ENCODE peak calls at places on chromosomes 7 and 10, in six cellular contexts. One of them, this sample, is unnamed.

GRCh38 chr7:29989257-29989995 is at the start of gene SCRN1:
- DNase-seq in progenitor cell of endocrine pancreas: peak
- DNase-seq in SK-N-SH: peak
- DNase-seq in foreskin fibroblast: no peak
- DNase-seq in left ventricle myocardium inferior: peak
- DNase-seq in ovary: peak
- DNase-seq in this sample: peak

GRCh38 chr7:129918922-129919321 is 33.8 kb downstream of the UBE2H start:
- DNase-seq in foreskin fibroblast: no peak
- DNase-seq in ovary: no peak
- DNase-seq in SK-N-SH: no peak
- DNase-seq in left ventricle myocardium inferior: no peak
- DNase-seq in progenitor cell of endocrine pancreas: no peak
- DNase-seq in this sample: no peak

GRCh38 chr10:73857446-73857845 is 16.9 kb downstream of the CAMK2G start:
- DNase-seq in progenitor cell of endocrine pancreas: no peak
- DNase-seq in SK-N-SH: no peak
- DNase-seq in foreskin fibroblast: no peak
- DNase-seq in left ventricle myocardium inferior: no peak
- DNase-seq in ovary: no peak
- DNase-seq in this sample: no peak

GRCh38 chr7:114418117-114418516 is 3.5 kb downstream of the FOXP2 start:
- DNase-seq in left ventricle myocardium inferior: no peak
- DNase-seq in ovary: no peak
- DNase-seq in progenitor cell of endocrine pancreas: no peak
- DNase-seq in foreskin fibroblast: no peak
- DNase-seq in SK-N-SH: no peak
- DNase-seq in this sample: no peak

GRCh38 chr7:31782411-31782991 is 95.5 kb downstream of the PPP1R17 start:
- DNase-seq in left ventricle myocardium inferior: no peak
- DNase-seq in progenitor cell of endocrine pancreas: no peak
- DNase-seq in ovary: no peak
- DNase-seq in foreskin fibroblast: peak
- DNase-seq in SK-N-SH: peak
- DNase-seq in this sample: no peak

GRCh38 chr10:33880291-33880690 is 545.8 kb upstream of the NRP1 start:
- DNase-seq in progenitor cell of endocrine pancreas: no peak
- DNase-seq in SK-N-SH: no peak
- DNase-seq in ovary: no peak
- DNase-seq in left ventricle myocardium inferior: no peak
- DNase-seq in foreskin fibroblast: no peak
- DNase-seq in this sample: no peak

GRCh38 chr10:22321156-22321711 is 335 bp downstream of the BMI1 start:
- DNase-seq in left ventricle myocardium inferior: peak
- DNase-seq in foreskin fibroblast: peak
- DNase-seq in progenitor cell of endocrine pancreas: peak
- DNase-seq in SK-N-SH: peak
- DNase-seq in ovary: peak
- DNase-seq in this sample: peak

GRCh38 chr10:113415246-113415645 is 137.6 kb upstream of the HABP2 start:
- DNase-seq in progenitor cell of endocrine pancreas: no peak
- DNase-seq in SK-N-SH: no peak
- DNase-seq in ovary: no peak
- DNase-seq in foreskin fibroblast: peak
- DNase-seq in left ventricle myocardium inferior: no peak
- DNase-seq in this sample: no peak

GRCh38 chr7:141674201-141674671 is 27.7 kb downstream of the DENND11 start:
- DNase-seq in SK-N-SH: no peak
- DNase-seq in foreskin fibroblast: no peak
- DNase-seq in progenitor cell of endocrine pancreas: no peak
- DNase-seq in left ventricle myocardium inferior: no peak
- DNase-seq in ovary: no peak
- DNase-seq in this sample: no peak

GRCh38 chr7:155763721-155764431 is 48.4 kb downstream of the SHH start:
- DNase-seq in foreskin fibroblast: peak
- DNase-seq in ovary: no peak
- DNase-seq in progenitor cell of endocrine pancreas: no peak
- DNase-seq in left ventricle myocardium inferior: no peak
- DNase-seq in SK-N-SH: no peak
- DNase-seq in this sample: peak

GRCh38 chr7:135761751-135762488 is 13.3 kb upstream of the FAM180A start:
- DNase-seq in left ventricle myocardium inferior: no peak
- DNase-seq in SK-N-SH: no peak
- DNase-seq in foreskin fibroblast: peak
- DNase-seq in progenitor cell of endocrine pancreas: no peak
- DNase-seq in ovary: no peak
- DNase-seq in this sample: no peak

GRCh38 chr7:91468231-91468630 is 204.0 kb downstream of the FZD1 start:
- DNase-seq in ovary: no peak
- DNase-seq in progenitor cell of endocrine pancreas: no peak
- DNase-seq in left ventricle myocardium inferior: no peak
- DNase-seq in foreskin fibroblast: no peak
- DNase-seq in SK-N-SH: no peak
- DNase-seq in this sample: no peak

GRCh38 chr7:1290262-1291039 is 57.8 kb downstream of the UNCX start:
- DNase-seq in progenitor cell of endocrine pancreas: no peak
- DNase-seq in left ventricle myocardium inferior: no peak
- DNase-seq in ovary: peak
- DNase-seq in SK-N-SH: no peak
- DNase-seq in foreskin fibroblast: peak
- DNase-seq in this sample: no peak

GRCh38 chr10:132685921-132686680 is 99.8 kb downstream of the NKX6-2 start:
- DNase-seq in progenitor cell of endocrine pancreas: peak
- DNase-seq in foreskin fibroblast: no peak
- DNase-seq in SK-N-SH: no peak
- DNase-seq in left ventricle myocardium inferior: peak
- DNase-seq in ovary: peak
- DNase-seq in this sample: peak

GRCh38 chr7:28272461-28272877 is 91.9 kb upstream of the JAZF1 start:
- DNase-seq in foreskin fibroblast: peak
- DNase-seq in left ventricle myocardium inferior: peak
- DNase-seq in progenitor cell of endocrine pancreas: no peak
- DNase-seq in ovary: peak
- DNase-seq in SK-N-SH: peak
- DNase-seq in this sample: peak

GRCh38 chr7:80313067-80313626 is 178.5 kb downstream of the GNAI1 start:
- DNase-seq in SK-N-SH: no peak
- DNase-seq in progenitor cell of endocrine pancreas: no peak
- DNase-seq in ovary: no peak
- DNase-seq in foreskin fibroblast: no peak
- DNase-seq in left ventricle myocardium inferior: no peak
- DNase-seq in this sample: no peak

GRCh38 chr7:36190447-36191291 is 37.6 kb downstream of the EEPD1 start:
- DNase-seq in foreskin fibroblast: no peak
- DNase-seq in progenitor cell of endocrine pancreas: no peak
- DNase-seq in left ventricle myocardium inferior: peak
- DNase-seq in ovary: no peak
- DNase-seq in SK-N-SH: no peak
- DNase-seq in this sample: no peak

GRCh38 chr10:110285501-110285900 is 19.2 kb downstream of the SMNDC1 start:
- DNase-seq in ovary: no peak
- DNase-seq in foreskin fibroblast: no peak
- DNase-seq in left ventricle myocardium inferior: no peak
- DNase-seq in progenitor cell of endocrine pancreas: no peak
- DNase-seq in SK-N-SH: no peak
- DNase-seq in this sample: peak

GRCh38 chr10:16886032-16886431 is 68.8 kb upstream of the RSU1 start:
- DNase-seq in SK-N-SH: no peak
- DNase-seq in ovary: no peak
- DNase-seq in progenitor cell of endocrine pancreas: no peak
- DNase-seq in left ventricle myocardium inferior: no peak
- DNase-seq in foreskin fibroblast: no peak
- DNase-seq in this sample: no peak

GRCh38 chr7:147937428-147937827 is 653.1 kb upstream of the C7orf33 start:
- DNase-seq in left ventricle myocardium inferior: no peak
- DNase-seq in progenitor cell of endocrine pancreas: no peak
- DNase-seq in ovary: no peak
- DNase-seq in foreskin fibroblast: no peak
- DNase-seq in SK-N-SH: no peak
- DNase-seq in this sample: no peak

GRCh38 chr7:139959718-139960117 is 103.0 kb downstream of the PARP12 start:
- DNase-seq in SK-N-SH: no peak
- DNase-seq in foreskin fibroblast: no peak
- DNase-seq in left ventricle myocardium inferior: no peak
- DNase-seq in ovary: no peak
- DNase-seq in progenitor cell of endocrine pancreas: no peak
- DNase-seq in this sample: no peak

GRCh38 chr7:139965942-139966628 is 96.7 kb downstream of the PARP12 start:
- DNase-seq in progenitor cell of endocrine pancreas: no peak
- DNase-seq in left ventricle myocardium inferior: no peak
- DNase-seq in SK-N-SH: no peak
- DNase-seq in ovary: no peak
- DNase-seq in foreskin fibroblast: no peak
- DNase-seq in this sample: no peak

GRCh38 chr7:139955098-139955820 is 107.5 kb downstream of the PARP12 start:
- DNase-seq in foreskin fibroblast: no peak
- DNase-seq in progenitor cell of endocrine pancreas: no peak
- DNase-seq in ovary: no peak
- DNase-seq in left ventricle myocardium inferior: no peak
- DNase-seq in SK-N-SH: no peak
- DNase-seq in this sample: no peak

GRCh38 chr7:139958599-139959380 is 104.0 kb downstream of the PARP12 start:
- DNase-seq in foreskin fibroblast: no peak
- DNase-seq in left ventricle myocardium inferior: no peak
- DNase-seq in SK-N-SH: no peak
- DNase-seq in ovary: no peak
- DNase-seq in progenitor cell of endocrine pancreas: no peak
- DNase-seq in this sample: no peak

GRCh38 chr7:139960158-139960557 is 102.6 kb downstream of the PARP12 start:
- DNase-seq in foreskin fibroblast: no peak
- DNase-seq in ovary: no peak
- DNase-seq in left ventricle myocardium inferior: no peak
- DNase-seq in SK-N-SH: no peak
- DNase-seq in progenitor cell of endocrine pancreas: no peak
- DNase-seq in this sample: no peak
- TF ChIP-seq CTCF in foreskin fibroblast: no peak
- TF ChIP-seq CTCF in ovary: no peak
- TF ChIP-seq CTCF in left ventricle myocardium inferior: no peak
- TF ChIP-seq CTCF in SK-N-SH: no peak
- TF ChIP-seq CTCF in progenitor cell of endocrine pancreas: no peak
- TF ChIP-seq CTCF in this sample: no peak

GRCh38 chr7:90309872-90310271 is 11.2 kb downstream of the FAM237B start:
- DNase-seq in ovary: no peak
- DNase-seq in foreskin fibroblast: no peak
- DNase-seq in SK-N-SH: no peak
- DNase-seq in left ventricle myocardium inferior: no peak
- DNase-seq in progenitor cell of endocrine pancreas: no peak
- DNase-seq in this sample: no peak
- TF ChIP-seq CTCF in ovary: no peak
- TF ChIP-seq CTCF in foreskin fibroblast: no peak
- TF ChIP-seq CTCF in SK-N-SH: no peak
- TF ChIP-seq CTCF in left ventricle myocardium inferior: no peak
- TF ChIP-seq CTCF in progenitor cell of endocrine pancreas: no peak
- TF ChIP-seq CTCF in this sample: no peak

DNA sequence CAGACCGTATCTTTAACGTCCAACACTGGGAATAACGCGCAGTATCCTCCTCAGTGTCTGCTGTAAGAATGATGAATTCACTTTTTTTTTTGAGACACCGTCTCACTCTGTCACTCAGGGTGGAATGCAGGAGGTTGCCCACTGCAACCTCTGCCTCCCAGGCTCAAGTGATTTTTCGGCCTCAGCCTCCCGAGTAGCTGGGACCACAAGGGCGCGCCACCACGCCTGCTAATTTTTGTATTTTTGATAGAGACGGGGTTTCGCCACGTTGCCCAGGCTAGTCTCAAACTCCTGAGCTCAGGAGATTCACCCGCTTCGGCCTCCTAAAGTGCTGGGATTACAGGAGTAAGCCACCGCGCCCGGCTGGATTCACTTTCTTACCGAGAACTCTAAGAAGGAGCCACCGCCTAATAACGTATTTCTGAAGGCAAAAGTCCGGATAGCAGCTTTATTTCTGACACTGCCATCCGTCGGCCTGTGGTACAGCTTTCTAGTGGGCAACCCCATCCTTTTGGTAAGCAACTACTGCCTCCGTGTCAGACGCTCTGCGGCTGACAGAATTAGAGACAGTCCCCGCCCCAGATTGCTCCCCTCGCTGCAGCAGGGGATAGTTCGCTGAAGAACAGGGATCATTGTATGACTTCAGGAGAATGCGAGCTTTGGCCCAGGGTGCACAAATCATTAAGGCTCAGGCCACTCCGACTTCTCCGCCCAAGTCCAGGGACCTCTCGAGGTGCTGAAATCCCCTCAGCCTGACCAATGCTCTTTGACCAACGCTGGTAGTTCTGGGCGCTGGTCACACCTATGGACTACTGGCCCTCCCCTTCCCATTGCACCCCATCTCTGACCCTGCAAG is 649 bp downstream of the POLR3A start:
- DNase-seq in ovary: no peak
- DNase-seq in SK-N-SH: no peak
- DNase-seq in left ventricle myocardium inferior: no peak
- DNase-seq in foreskin fibroblast: no peak
- DNase-seq in progenitor cell of endocrine pancreas: no peak
- DNase-seq in this sample: peak
- TF ChIP-seq CTCF in ovary: no peak
- TF ChIP-seq CTCF in SK-N-SH: peak
- TF ChIP-seq CTCF in left ventricle myocardium inferior: no peak
- TF ChIP-seq CTCF in foreskin fibroblast: no peak
- TF ChIP-seq CTCF in progenitor cell of endocrine pancreas: no peak
- TF ChIP-seq CTCF in this sample: no peak

GRCh38 chr7:78225534-78225933 is 427.0 kb downstream of the PHTF2 start:
- DNase-seq in SK-N-SH: no peak
- DNase-seq in progenitor cell of endocrine pancreas: no peak
- DNase-seq in foreskin fibroblast: no peak
- DNase-seq in ovary: peak
- DNase-seq in left ventricle myocardium inferior: no peak
- DNase-seq in this sample: no peak

GRCh38 chr7:78224923-78225322 is 426.4 kb downstream of the PHTF2 start:
- DNase-seq in ovary: no peak
- DNase-seq in progenitor cell of endocrine pancreas: no peak
- DNase-seq in left ventricle myocardium inferior: no peak
- DNase-seq in foreskin fibroblast: no peak
- DNase-seq in SK-N-SH: no peak
- DNase-seq in this sample: no peak

GRCh38 chr7:78220754-78221153 is 422.2 kb downstream of the PHTF2 start:
- DNase-seq in ovary: no peak
- DNase-seq in SK-N-SH: no peak
- DNase-seq in left ventricle myocardium inferior: no peak
- DNase-seq in progenitor cell of endocrine pancreas: no peak
- DNase-seq in foreskin fibroblast: no peak
- DNase-seq in this sample: no peak

GRCh38 chr7:78223598-78223997 is 425.0 kb downstream of the PHTF2 start:
- DNase-seq in ovary: no peak
- DNase-seq in left ventricle myocardium inferior: no peak
- DNase-seq in foreskin fibroblast: no peak
- DNase-seq in SK-N-SH: no peak
- DNase-seq in progenitor cell of endocrine pancreas: no peak
- DNase-seq in this sample: no peak

GRCh38 chr7:78221961-78222751 is 423.6 kb downstream of the PHTF2 start:
- DNase-seq in ovary: no peak
- DNase-seq in SK-N-SH: no peak
- DNase-seq in foreskin fibroblast: peak
- DNase-seq in left ventricle myocardium inferior: no peak
- DNase-seq in progenitor cell of endocrine pancreas: no peak
- DNase-seq in this sample: no peak
- TF ChIP-seq CTCF in ovary: no peak
- TF ChIP-seq CTCF in SK-N-SH: peak
- TF ChIP-seq CTCF in foreskin fibroblast: no peak
- TF ChIP-seq CTCF in left ventricle myocardium inferior: no peak
- TF ChIP-seq CTCF in progenitor cell of endocrine pancreas: no peak
- TF ChIP-seq CTCF in this sample: no peak

GRCh38 chr10:103695584-103696005 is 159.8 kb downstream of the SH3PXD2A start:
- DNase-seq in left ventricle myocardium inferior: no peak
- DNase-seq in ovary: no peak
- DNase-seq in foreskin fibroblast: no peak
- DNase-seq in SK-N-SH: no peak
- DNase-seq in progenitor cell of endocrine pancreas: no peak
- DNase-seq in this sample: no peak
- TF ChIP-seq CTCF in left ventricle myocardium inferior: no peak
- TF ChIP-seq CTCF in ovary: no peak
- TF ChIP-seq CTCF in foreskin fibroblast: no peak
- TF ChIP-seq CTCF in SK-N-SH: no peak
- TF ChIP-seq CTCF in progenitor cell of endocrine pancreas: no peak
- TF ChIP-seq CTCF in this sample: no peak